ENCODE peak calls at places on chromosomes 16 and 17, in eight cellular contexts. One of them, this sample, is unnamed. For H3K4me1, the result is how much of the 10 kb centered on the place peaks cover.

GRCh38 chr17:43418441-43419374 is 19.9 kb downstream of the ARL4D start:
- DNase-seq in adipocyte: peak
- DNase-seq in adrenal gland: peak
- DNase-seq in esophagus squamous epithelium: no peak
- DNase-seq in tibial nerve: no peak
- DNase-seq in CD4-positive, alpha-beta memory T cell: no peak
- DNase-seq in kidney: no peak
- DNase-seq in suprapubic skin: no peak
- DNase-seq in this sample: no peak

GRCh38 chr17:16302856-16303255 is 50.4 kb downstream of the CENPV start:
- DNase-seq in adipocyte: no peak
- DNase-seq in adrenal gland: no peak
- DNase-seq in esophagus squamous epithelium: no peak
- DNase-seq in tibial nerve: no peak
- DNase-seq in CD4-positive, alpha-beta memory T cell: no peak
- DNase-seq in kidney: no peak
- DNase-seq in suprapubic skin: no peak
- DNase-seq in this sample: no peak

GRCh38 chr17:16215002-16215272 is 397 bp downstream of the NCOR1 start:
- DNase-seq in adipocyte: no peak
- DNase-seq in adrenal gland: peak
- DNase-seq in esophagus squamous epithelium: no peak
- DNase-seq in tibial nerve: no peak
- DNase-seq in CD4-positive, alpha-beta memory T cell: no peak
- DNase-seq in kidney: peak
- DNase-seq in suprapubic skin: peak
- DNase-seq in this sample: peak

GRCh38 chr17:30554839-30555751 is 77.9 kb downstream of the GOSR1 start:
- DNase-seq in adipocyte: no peak
- DNase-seq in adrenal gland: no peak
- DNase-seq in esophagus squamous epithelium: no peak
- DNase-seq in tibial nerve: no peak
- DNase-seq in CD4-positive, alpha-beta memory T cell: no peak
- DNase-seq in kidney: peak
- DNase-seq in suprapubic skin: no peak
- DNase-seq in this sample: peak

GRCh38 chr17:79790805-79791353 is 6.0 kb downstream of the CBX8 start:
- DNase-seq in adipocyte: no peak
- DNase-seq in adrenal gland: no peak
- DNase-seq in esophagus squamous epithelium: no peak
- DNase-seq in tibial nerve: no peak
- DNase-seq in CD4-positive, alpha-beta memory T cell: no peak
- DNase-seq in kidney: peak
- DNase-seq in suprapubic skin: no peak
- DNase-seq in this sample: no peak

GRCh38 chr17:14318109-14318905 is 17.4 kb downstream of the HS3ST3B1 start:
- DNase-seq in adipocyte: no peak
- DNase-seq in adrenal gland: no peak
- DNase-seq in esophagus squamous epithelium: no peak
- DNase-seq in tibial nerve: no peak
- DNase-seq in CD4-positive, alpha-beta memory T cell: no peak
- DNase-seq in kidney: no peak
- DNase-seq in suprapubic skin: no peak
- DNase-seq in this sample: no peak

GRCh38 chr17:36939059-36939943 is 2.0 kb downstream of the LHX1 start:
- DNase-seq in adipocyte: no peak
- DNase-seq in adrenal gland: no peak
- DNase-seq in esophagus squamous epithelium: no peak
- DNase-seq in tibial nerve: no peak
- DNase-seq in CD4-positive, alpha-beta memory T cell: peak
- DNase-seq in kidney: no peak
- DNase-seq in suprapubic skin: no peak
- DNase-seq in this sample: no peak

GRCh38 chr17:71180801-71181385 is 939.9 kb upstream of the SOX9 start:
- DNase-seq in adipocyte: no peak
- DNase-seq in adrenal gland: no peak
- DNase-seq in esophagus squamous epithelium: no peak
- DNase-seq in tibial nerve: no peak
- DNase-seq in CD4-positive, alpha-beta memory T cell: no peak
- DNase-seq in kidney: no peak
- DNase-seq in suprapubic skin: no peak
- DNase-seq in this sample: no peak

GRCh38 chr16:901149-901548 is 69.6 kb downstream of the LMF1 start:
- DNase-seq in adipocyte: no peak
- DNase-seq in adrenal gland: no peak
- DNase-seq in esophagus squamous epithelium: no peak
- DNase-seq in tibial nerve: no peak
- DNase-seq in CD4-positive, alpha-beta memory T cell: no peak
- DNase-seq in kidney: peak
- DNase-seq in suprapubic skin: no peak
- DNase-seq in this sample: peak

GRCh38 chr16:1989826-1990335 is at the start of gene SYNGR3:
- DNase-seq in adipocyte: peak
- DNase-seq in adrenal gland: no peak
- DNase-seq in esophagus squamous epithelium: no peak
- DNase-seq in tibial nerve: no peak
- DNase-seq in CD4-positive, alpha-beta memory T cell: no peak
- DNase-seq in kidney: no peak
- DNase-seq in suprapubic skin: no peak
- DNase-seq in this sample: peak

GRCh38 chr17:57948555-57949420 is 6.4 kb downstream of the CUEDC1 start:
- DNase-seq in adipocyte: peak
- DNase-seq in adrenal gland: peak
- DNase-seq in esophagus squamous epithelium: no peak
- DNase-seq in tibial nerve: no peak
- DNase-seq in CD4-positive, alpha-beta memory T cell: no peak
- DNase-seq in kidney: peak
- DNase-seq in suprapubic skin: no peak
- DNase-seq in this sample: peak

GRCh38 chr16:7835032-7835431 is 502.4 kb downstream of the RBFOX1 start:
- DNase-seq in adipocyte: no peak
- DNase-seq in adrenal gland: no peak
- DNase-seq in esophagus squamous epithelium: no peak
- DNase-seq in tibial nerve: no peak
- DNase-seq in CD4-positive, alpha-beta memory T cell: no peak
- DNase-seq in kidney: no peak
- DNase-seq in suprapubic skin: no peak
- DNase-seq in this sample: no peak

GRCh38 chr17:1231456-1231855 is 38.8 kb upstream of the BHLHA9 start:
- DNase-seq in adipocyte: peak
- DNase-seq in adrenal gland: no peak
- DNase-seq in esophagus squamous epithelium: no peak
- DNase-seq in tibial nerve: no peak
- DNase-seq in CD4-positive, alpha-beta memory T cell: no peak
- DNase-seq in kidney: no peak
- DNase-seq in suprapubic skin: no peak
- DNase-seq in this sample: peak

GRCh38 chr17:13725286-13725990 is 123.7 kb upstream of the HS3ST3A1 start:
- DNase-seq in adipocyte: peak
- DNase-seq in adrenal gland: no peak
- DNase-seq in esophagus squamous epithelium: no peak
- DNase-seq in tibial nerve: no peak
- DNase-seq in CD4-positive, alpha-beta memory T cell: no peak
- DNase-seq in kidney: no peak
- DNase-seq in suprapubic skin: no peak
- DNase-seq in this sample: no peak

DNA sequence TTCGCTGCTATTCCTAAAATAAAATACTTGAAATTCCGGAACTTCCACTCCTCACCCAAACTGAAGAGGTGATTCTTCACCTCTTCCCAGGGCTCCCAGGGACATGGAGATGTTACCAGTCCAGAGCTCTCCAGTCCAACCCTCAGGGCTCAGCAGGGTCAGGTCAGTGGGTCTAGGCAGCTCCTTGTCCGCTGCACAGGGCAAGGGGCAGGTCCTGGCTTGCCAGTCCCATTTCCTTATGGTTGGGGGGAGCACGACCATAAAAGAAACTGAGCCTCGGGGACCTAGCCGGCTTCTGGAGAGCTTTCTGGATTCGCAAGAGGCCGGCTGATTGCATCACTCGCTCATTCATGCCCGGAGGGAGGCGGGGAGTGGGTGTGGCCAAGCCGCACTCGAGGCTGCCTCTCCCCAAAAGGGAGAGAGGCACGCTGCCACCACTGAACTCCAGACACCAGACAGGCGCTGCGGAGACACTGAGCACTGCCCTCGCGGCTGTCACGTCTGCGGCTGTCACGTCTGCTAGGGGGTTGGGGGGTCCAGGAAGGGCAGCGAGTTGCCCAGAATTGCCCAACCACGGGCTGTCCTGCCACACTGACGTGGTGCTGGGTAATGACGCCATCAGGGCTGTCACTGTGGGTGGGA is 15.8 kb downstream of the SLC7A5 start:
- DNase-seq in adipocyte: peak
- DNase-seq in adrenal gland: peak
- DNase-seq in esophagus squamous epithelium: peak
- DNase-seq in tibial nerve: peak
- DNase-seq in CD4-positive, alpha-beta memory T cell: peak
- DNase-seq in kidney: peak
- DNase-seq in suprapubic skin: peak
- DNase-seq in this sample: peak
- H3K4me1 ChIP-seq in adipocyte: under half
- H3K4me1 ChIP-seq in adrenal gland: under half
- H3K4me1 ChIP-seq in esophagus squamous epithelium: half or more
- H3K4me1 ChIP-seq in tibial nerve: under half
- H3K4me1 ChIP-seq in CD4-positive, alpha-beta memory T cell: half or more
- H3K4me1 ChIP-seq in kidney: under half
- H3K4me1 ChIP-seq in suprapubic skin: half or more
- H3K4me1 ChIP-seq in this sample: half or more

DNA sequence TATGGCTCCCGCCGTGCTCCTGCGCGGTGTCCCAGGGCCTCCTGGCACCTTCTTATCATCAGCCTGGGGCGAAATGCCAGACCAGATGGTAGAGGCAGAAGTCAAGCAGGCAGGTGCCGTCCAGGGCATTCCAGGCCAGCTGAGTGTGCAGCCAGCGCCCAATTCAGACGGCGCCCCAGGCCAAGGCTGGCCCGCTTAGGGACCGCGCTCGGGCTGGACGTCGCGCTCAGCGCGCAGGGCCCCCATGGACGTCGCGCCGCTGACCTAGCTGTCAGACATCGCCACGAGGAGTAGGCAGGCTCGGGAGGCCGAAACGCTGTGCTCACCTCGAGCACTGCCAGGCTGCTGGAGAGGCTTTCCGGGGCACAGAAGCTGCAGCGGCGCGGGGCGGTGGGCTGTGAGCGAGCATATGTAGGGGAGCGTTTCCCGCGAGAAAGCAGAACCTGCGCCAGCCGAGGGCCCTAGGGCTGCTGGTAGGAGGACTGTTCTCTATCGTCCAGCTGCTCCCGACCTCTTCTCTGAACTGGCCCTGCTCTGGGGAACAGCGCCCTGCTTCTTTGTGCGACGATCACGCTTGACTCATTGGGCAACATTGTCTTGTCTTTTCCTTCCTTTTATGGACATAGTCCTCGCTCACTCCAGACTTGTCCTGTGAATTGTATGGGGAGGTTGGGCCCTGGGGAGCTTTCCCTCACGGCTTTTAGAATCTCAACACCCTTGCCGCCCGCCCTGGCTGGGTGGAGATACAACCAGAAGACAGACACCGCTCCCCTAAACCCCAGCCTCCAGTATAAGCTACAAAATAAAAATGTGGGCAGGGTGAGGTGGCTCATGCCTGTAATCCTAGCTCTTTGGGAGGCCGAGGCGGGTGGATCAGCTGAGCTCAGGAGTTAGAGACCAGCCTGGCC is 8.4 kb upstream of the CA4 start:
- DNase-seq in adipocyte: no peak
- DNase-seq in adrenal gland: no peak
- DNase-seq in esophagus squamous epithelium: no peak
- DNase-seq in tibial nerve: no peak
- DNase-seq in CD4-positive, alpha-beta memory T cell: no peak
- DNase-seq in kidney: peak
- DNase-seq in suprapubic skin: no peak
- DNase-seq in this sample: peak
- H3K4me3 ChIP-seq in adipocyte: peak
- H3K4me3 ChIP-seq in adrenal gland: no peak
- H3K4me3 ChIP-seq in esophagus squamous epithelium: no peak
- H3K4me3 ChIP-seq in tibial nerve: no peak
- H3K4me3 ChIP-seq in CD4-positive, alpha-beta memory T cell: no peak
- H3K4me3 ChIP-seq in kidney: no peak
- H3K4me3 ChIP-seq in suprapubic skin: no peak
- H3K4me3 ChIP-seq in this sample: peak

GRCh38 chr16:50297301-50298074 is 31.1 kb downstream of the ADCY7 start:
- DNase-seq in adipocyte: no peak
- DNase-seq in adrenal gland: no peak
- DNase-seq in esophagus squamous epithelium: no peak
- DNase-seq in tibial nerve: no peak
- DNase-seq in CD4-positive, alpha-beta memory T cell: no peak
- DNase-seq in kidney: peak
- DNase-seq in suprapubic skin: peak
- DNase-seq in this sample: peak

GRCh38 chr16:50299508-50300105 is 33.3 kb downstream of the ADCY7 start:
- DNase-seq in adipocyte: no peak
- DNase-seq in adrenal gland: no peak
- DNase-seq in esophagus squamous epithelium: no peak
- DNase-seq in tibial nerve: no peak
- DNase-seq in CD4-positive, alpha-beta memory T cell: no peak
- DNase-seq in kidney: peak
- DNase-seq in suprapubic skin: peak
- DNase-seq in this sample: peak

GRCh38 chr16:50296807-50297206 is 30.5 kb downstream of the ADCY7 start:
- DNase-seq in adipocyte: no peak
- DNase-seq in adrenal gland: no peak
- DNase-seq in esophagus squamous epithelium: no peak
- DNase-seq in tibial nerve: no peak
- DNase-seq in CD4-positive, alpha-beta memory T cell: no peak
- DNase-seq in kidney: peak
- DNase-seq in suprapubic skin: peak
- DNase-seq in this sample: no peak

GRCh38 chr16:50298591-50299507 is 32.5 kb downstream of the ADCY7 start:
- DNase-seq in adipocyte: no peak
- DNase-seq in adrenal gland: no peak
- DNase-seq in esophagus squamous epithelium: no peak
- DNase-seq in tibial nerve: no peak
- DNase-seq in CD4-positive, alpha-beta memory T cell: no peak
- DNase-seq in kidney: peak
- DNase-seq in suprapubic skin: peak
- DNase-seq in this sample: peak

DNA sequence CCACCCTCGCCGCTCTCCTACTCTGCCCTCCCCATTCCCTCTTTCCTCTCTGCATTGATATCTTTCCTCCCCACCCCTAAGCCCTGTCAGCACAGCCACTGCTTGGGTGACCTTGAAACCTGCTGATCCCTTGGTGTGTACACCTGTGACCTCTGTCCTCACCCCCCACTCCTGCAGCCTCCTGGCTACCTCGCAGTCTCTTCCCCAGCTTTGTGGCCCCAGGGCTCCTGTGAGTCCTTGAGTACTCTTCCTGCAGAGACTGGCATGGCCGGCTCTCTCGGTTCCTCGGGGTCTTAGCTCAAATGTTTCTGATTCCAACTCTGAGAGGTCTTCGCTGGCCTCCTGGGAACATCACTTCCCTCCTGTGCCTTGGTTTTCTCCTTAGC is 31.7 kb downstream of the ADCY7 start:
- DNase-seq in adipocyte: no peak
- DNase-seq in adrenal gland: no peak
- DNase-seq in esophagus squamous epithelium: no peak
- DNase-seq in tibial nerve: no peak
- DNase-seq in CD4-positive, alpha-beta memory T cell: no peak
- DNase-seq in kidney: peak
- DNase-seq in suprapubic skin: peak
- DNase-seq in this sample: no peak
- H3K4me1 ChIP-seq in adipocyte: under half
- H3K4me1 ChIP-seq in adrenal gland: under half
- H3K4me1 ChIP-seq in esophagus squamous epithelium: under half
- H3K4me1 ChIP-seq in tibial nerve: under half
- H3K4me1 ChIP-seq in CD4-positive, alpha-beta memory T cell: under half
- H3K4me1 ChIP-seq in kidney: under half
- H3K4me1 ChIP-seq in suprapubic skin: under half
- H3K4me1 ChIP-seq in this sample: under half

GRCh38 chr16:68286153-68287074 is 22.1 kb downstream of the SLC7A6 start:
- DNase-seq in adipocyte: no peak
- DNase-seq in adrenal gland: no peak
- DNase-seq in esophagus squamous epithelium: no peak
- DNase-seq in tibial nerve: no peak
- DNase-seq in CD4-positive, alpha-beta memory T cell: peak
- DNase-seq in kidney: no peak
- DNase-seq in suprapubic skin: no peak
- DNase-seq in this sample: no peak
- H3K4me3 ChIP-seq in adipocyte: no peak
- H3K4me3 ChIP-seq in adrenal gland: no peak
- H3K4me3 ChIP-seq in esophagus squamous epithelium: no peak
- H3K4me3 ChIP-seq in tibial nerve: no peak
- H3K4me3 ChIP-seq in CD4-positive, alpha-beta memory T cell: peak
- H3K4me3 ChIP-seq in kidney: no peak
- H3K4me3 ChIP-seq in suprapubic skin: no peak
- H3K4me3 ChIP-seq in this sample: no peak

This sample was measured in lower lobe of right lung.